ENCODE peak calls at places on chromosomes 11 and 22, in nine cellular contexts. V is aorta; X is NB4; F is NCI-H748 treated with DMSO at 0.1 percent for 48 hours; I is NCI-H345; R is EL; H is GM19239; W is CD4-positive, CD25-positive, alpha-beta regulatory T cell; M is T follicular helper cell. L is an unnamed sample.
A peak's percentile ranks its signal among the peaks of the same experiment; 100 is the strongest.

GRCh38 chr11:46112961-46113617 is 8.2 kb downstream of the PHF21A start:
- DNase-seq in W (peak; percentile 66), V (no peak), R (peak; percentile 56), I (peak; percentile 30), X (peak; percentile 86), F (no peak), M (peak; percentile 9), H (peak; percentile 28), L (peak; percentile 68)

GRCh38 chr11:5123802-5124521 is 14.2 kb downstream of the OR52A5 start:
- DNase-seq in H (peak; percentile 8), I (peak; percentile 81), R (peak; percentile 72), W (peak; percentile 26), F (peak; percentile 54), M (peak; percentile 19), X (peak; percentile 75), V (peak; percentile 62), L (peak; percentile 69)

GRCh38 chr22:21951931-21952465 is 650 bp downstream of the PPM1F start:
- DNase-seq in M (no peak), I (peak; percentile 5), H (no peak), X (peak; percentile 63), R (peak; percentile 58), V (peak; percentile 84), W (no peak), F (no peak), L (no peak)

GRCh38 chr22:24428751-24429410 is 1.5 kb downstream of the ADORA2A start:
- DNase-seq in W (no peak), I (no peak), R (no peak), X (no peak), V (peak; percentile 54), M (no peak), H (no peak), F (no peak), L (no peak)

GRCh38 chr11:67489203-67489859 is 6.5 kb downstream of the AIP start:
- DNase-seq in W (no peak), X (no peak), V (peak; percentile 75), I (no peak), F (no peak), M (no peak), R (no peak), H (no peak), L (no peak)

GRCh38 chr11:45457649-45458048 is 171.5 kb upstream of the SYT13 start:
- DNase-seq in X (peak; percentile 96), I (no peak), H (no peak), W (no peak), F (no peak), V (no peak), M (no peak), R (peak; percentile 91), L (no peak)

GRCh38 chr11:66721939-66722338 is 7.1 kb downstream of the SPTBN2 start:
- DNase-seq in M (no peak), R (no peak), H (no peak), V (no peak), I (no peak), X (no peak), F (no peak), W (no peak), L (no peak)

GRCh38 chr11:79090191-79090590 is 350.6 kb downstream of the TENM4 start:
- DNase-seq in W (no peak), R (no peak), V (no peak), F (no peak), I (no peak), M (no peak), X (no peak), H (no peak), L (no peak)

GRCh38 chr11:58640386-58641023 is 18.0 kb downstream of the CNTF start:
- DNase-seq in V (no peak), W (peak; percentile 35), F (no peak), R (no peak), M (no peak), X (peak; percentile 25), H (no peak), I (no peak), L (no peak)

GRCh38 chr11:72446929-72447753 is 12.8 kb upstream of the CLPB start:
- DNase-seq in F (peak; percentile 60), M (no peak), V (no peak), W (peak; percentile 57), H (peak; percentile 28), R (peak; percentile 63), I (peak; percentile 52), X (peak; percentile 69), L (peak; percentile 30)

GRCh38 chr11:46176421-46176820 is 55.2 kb upstream of the PHF21A start:
- DNase-seq in X (no peak), V (no peak), I (no peak), M (no peak), F (no peak), W (no peak), R (no peak), H (no peak), L (no peak)

L was measured in midbrain.